ENCODE peak calls at places on chromosomes 3 and 15, in eight cellular contexts. Y, F, E, L, Q, A, I and N are unnamed samples.

GRCh38 chr3:13023251-13024055 is 49.8 kb downstream of the IQSEC1 start:
- DNase-seq in Y (no peak), F (no peak), E (no peak), L (no peak), Q (no peak), A (no peak), I (peak; percentile 64), N (no peak)

GRCh38 chr3:78091478-78092119 is 1051.7 kb downstream of the ROBO2 start:
- DNase-seq in Y (no peak), F (no peak), E (no peak), L (no peak), Q (no peak), A (no peak), I (no peak), N (no peak)

GRCh38 chr3:104066658-104067057 is 1300.1 kb upstream of the ALCAM start:
- DNase-seq in Y (no peak), F (no peak), E (no peak), L (no peak), Q (no peak), A (no peak), I (peak; percentile 49), N (no peak)

GRCh38 chr3:175392653-175393052 is 533.5 kb downstream of the NAALADL2 start:
- DNase-seq in Y (peak; percentile 72), F (no peak), E (no peak), L (no peak), Q (no peak), A (no peak), I (peak; percentile 77), N (no peak)

GRCh38 chr15:98779463-98780071 is 131.2 kb downstream of the IGF1R start:
- DNase-seq in Y (peak; percentile 80), F (peak; percentile 73), E (peak; percentile 66), L (peak; percentile 91), Q (peak; percentile 34), A (peak; percentile 71), I (peak; percentile 80), N (peak; percentile 64)

GRCh38 chr3:64058592-64058991 is 35.3 kb upstream of the PSMD6 start:
- DNase-seq in Y (no peak), F (no peak), E (no peak), L (no peak), Q (no peak), A (no peak), I (no peak), N (no peak)

GRCh38 chr15:77870195-77871065 is 207.1 kb downstream of the TBC1D2B start:
- DNase-seq in Y (peak; percentile 69), F (peak; percentile 66), E (no peak), L (peak; percentile 86), Q (no peak), A (no peak), I (peak; percentile 59), N (peak; percentile 21)

GRCh38 chr3:126683506-126683905 is 20.5 kb upstream of the CHCHD6 start:
- DNase-seq in Y (no peak), F (no peak), E (no peak), L (no peak), Q (no peak), A (no peak), I (no peak), N (no peak)

GRCh38 chr15:40911139-40911538 is 16.9 kb downstream of the VPS18 start:
- DNase-seq in Y (no peak), F (no peak), E (no peak), L (no peak), Q (no peak), A (no peak), I (no peak), N (no peak)

GRCh38 chr3:123186695-123187094 is 15.0 kb upstream of the SEC22A start:
- DNase-seq in Y (peak; percentile 14), F (no peak), E (no peak), L (no peak), Q (no peak), A (no peak), I (peak; percentile 22), N (no peak)

GRCh38 chr3:169812124-169812843 is 386 bp upstream of the LRRIQ4 start:
- DNase-seq in Y (peak; percentile 77), F (peak; percentile 59), E (peak; percentile 33), L (peak; percentile 61), Q (peak; percentile 30), A (no peak), I (peak; percentile 81), N (peak; percentile 17)

GRCh38 chr3:16227566-16227965 is 37.2 kb downstream of the DPH3 start:
- DNase-seq in Y (no peak), F (no peak), E (no peak), L (no peak), Q (no peak), A (no peak), I (no peak), N (no peak)

GRCh38 chr15:91553455-91553854 is 300.1 kb upstream of the SLCO3A1 start:
- DNase-seq in Y (no peak), F (no peak), E (no peak), L (no peak), Q (no peak), A (no peak), I (no peak), N (no peak)

GRCh38 chr3:170054204-170054603 is 16.4 kb downstream of the GPR160 start:
- DNase-seq in Y (no peak), F (no peak), E (no peak), L (no peak), Q (no peak), A (no peak), I (peak; percentile 43), N (no peak)

GRCh38 chr3:54212723-54213122 is 90.4 kb downstream of the CACNA2D3 start:
- DNase-seq in Y (no peak), F (no peak), E (no peak), L (no peak), Q (no peak), A (no peak), I (no peak), N (no peak)

GRCh38 chr15:98154863-98155262 is 194.4 kb downstream of the ARRDC4 start:
- DNase-seq in Y (peak; percentile 99), F (no peak), E (no peak), L (no peak), Q (no peak), A (no peak), I (peak; percentile 98), N (no peak)

GRCh38 chr3:156033428-156033827 is 87.0 kb upstream of the KCNAB1 start:
- DNase-seq in Y (no peak), F (no peak), E (no peak), L (no peak), Q (no peak), A (no peak), I (no peak), N (no peak)

GRCh38 chr3:134685881-134686802 is 35.3 kb upstream of the KY start:
- DNase-seq in Y (peak; percentile 85), F (peak; percentile 75), E (no peak), L (no peak), Q (no peak), A (no peak), I (peak; percentile 78), N (no peak)

GRCh38 chr3:81216192-81216591 is 545.3 kb downstream of the GBE1 start:
- DNase-seq in Y (peak; percentile 27), F (peak; percentile 17), E (no peak), L (no peak), Q (no peak), A (no peak), I (peak; percentile 53), N (no peak)

GRCh38 chr3:37773925-37774324 is 87.8 kb upstream of the CTDSPL start:
- DNase-seq in Y (no peak), F (no peak), E (no peak), L (no peak), Q (no peak), A (no peak), I (no peak), N (no peak)

GRCh38 chr3:3665961-3666640 is 133.1 kb upstream of the LRRN1 start:
- DNase-seq in Y (no peak), F (no peak), E (no peak), L (no peak), Q (no peak), A (no peak), I (no peak), N (no peak)

GRCh38 chr3:53422954-53423708 is 71.3 kb upstream of the CACNA1D start:
- DNase-seq in Y (no peak), F (no peak), E (no peak), L (no peak), Q (no peak), A (no peak), I (no peak), N (no peak)

GRCh38 chr3:95168526-95168925 is 1105.7 kb downstream of the NSUN3 start:
- DNase-seq in Y (no peak), F (no peak), E (no peak), L (no peak), Q (no peak), A (no peak), I (no peak), N (no peak)

GRCh38 chr3:69925506-69925905 is 74.0 kb upstream of the SAMMSON start:
- DNase-seq in Y (peak; percentile 63), F (no peak), E (no peak), L (no peak), Q (no peak), A (no peak), I (no peak), N (no peak)

GRCh38 chr3:173745952-173746682 is 348.6 kb downstream of the NLGN1 start:
- DNase-seq in Y (peak; percentile 87), F (no peak), E (no peak), L (no peak), Q (no peak), A (no peak), I (peak; percentile 94), N (no peak)

GRCh38 chr3:108312656-108313055 is 16.3 kb downstream of the HHLA2 start:
- DNase-seq in Y (peak; percentile 53), F (no peak), E (no peak), L (no peak), Q (no peak), A (no peak), I (no peak), N (no peak)

GRCh38 chr15:74406992-74407705 is 26.6 kb downstream of the SEMA7A start:
- DNase-seq in Y (peak; percentile 98), F (peak; percentile 98), E (no peak), L (no peak), Q (no peak), A (no peak), I (peak; percentile 96), N (no peak)

GRCh38 chr3:71616571-71617021 is 33.1 kb upstream of the FOXP1 start:
- DNase-seq in Y (no peak), F (no peak), E (no peak), L (no peak), Q (no peak), A (no peak), I (no peak), N (no peak)

GRCh38 chr3:72015463-72015862 is 230.5 kb upstream of the PROK2 start:
- DNase-seq in Y (no peak), F (no peak), E (no peak), L (no peak), Q (no peak), A (no peak), I (no peak), N (no peak)

GRCh38 chr3:143266936-143267335 is 147.4 kb downstream of the CHST2 start:
- DNase-seq in Y (no peak), F (no peak), E (no peak), L (no peak), Q (no peak), A (no peak), I (no peak), N (no peak)

GRCh38 chr3:4814302-4814903 is 164.8 kb upstream of the BHLHE40 start:
- DNase-seq in Y (no peak), F (no peak), E (no peak), L (no peak), Q (no peak), A (no peak), I (no peak), N (no peak)

GRCh38 chr3:188433526-188433855 is 279.5 kb downstream of the LPP start:
- DNase-seq in Y (no peak), F (no peak), E (no peak), L (no peak), Q (no peak), A (no peak), I (no peak), N (no peak)

GRCh38 chr15:40060241-40060961 is 21.4 kb upstream of the SRP14 start:
- DNase-seq in Y (no peak), F (no peak), E (no peak), L (no peak), Q (no peak), A (no peak), I (no peak), N (no peak)

GRCh38 chr3:127544151-127544805 is 46.3 kb downstream of the TPRA1 start:
- DNase-seq in Y (peak; percentile 71), F (peak; percentile 91), E (peak; percentile 52), L (peak; percentile 80), Q (peak; percentile 25), A (peak; percentile 45), I (peak; percentile 71), N (peak; percentile 57)